ENCODE peak calls at places on chromosomes 11 and 22, in ten cellular contexts. N is fibroblast of lung, R is left ventricle myocardium inferior, O is aorta, T is GM12878, I is foreskin keratinocyte, M is heart left ventricle, U is cardiac muscle cell, V is MM.1S, K is adrenal gland. W is an unnamed sample.
A peak's percentile ranks its signal among the peaks of the same experiment; 100 is the strongest.

GRCh38 chr11:114296979-114297372 is 777 bp downstream of the NNMT start:
- DNase-seq in N (no peak), R (no peak), O (no peak), T (no peak), I (no peak), M (no peak), U (no peak), V (no peak), K (no peak), W (no peak)

GRCh38 chr11:43545610-43546009 is 134.9 kb upstream of the HSD17B12 start:
- DNase-seq in N (no peak), R (no peak), O (no peak), T (no peak), I (no peak), M (no peak), U (no peak), V (no peak), K (no peak), W (no peak)

GRCh38 chr11:83941050-83941449 is 654.9 kb upstream of the CCDC90B start:
- DNase-seq in N (no peak), R (no peak), O (no peak), T (no peak), I (no peak), M (no peak), U (no peak), V (no peak), K (no peak), W (no peak)

GRCh38 chr22:49719046-49719445 is 108.6 kb downstream of the BRD1 start:
- DNase-seq in N (no peak), R (no peak), O (no peak), T (no peak), I (no peak), M (no peak), U (no peak), V (no peak), K (no peak), W (no peak)

GRCh38 chr22:23053912-23054530 is 16.3 kb upstream of the GNAZ start:
- DNase-seq in N (no peak), R (no peak), O (no peak), T (no peak), I (no peak), M (no peak), U (no peak), V (no peak), K (no peak), W (peak; percentile 58)

GRCh38 chr11:9396752-9397151 is 12.3 kb downstream of the IPO7 start:
- DNase-seq in N (no peak), R (no peak), O (no peak), T (peak; percentile 60), I (no peak), M (no peak), U (no peak), V (no peak), K (no peak), W (no peak)

GRCh38 chr11:70601861-70602575 is 203.7 kb downstream of the CTTN start:
- DNase-seq in N (no peak), R (no peak), O (no peak), T (no peak), I (no peak), M (no peak), U (no peak), V (no peak), K (no peak), W (no peak)

GRCh38 chr11:93741094-93741881 is at the start of the genes C11orf54 and TAF1D:
- DNase-seq in N (peak; percentile 98), R (peak; percentile 97), O (peak; percentile 99), T (peak; percentile 93), I (peak; percentile 85), M (peak; percentile 98), U (peak; percentile 99), V (peak; percentile 99), K (peak; percentile 98), W (peak; percentile 99)

GRCh38 chr22:47155131-47155885 is 392.9 kb downstream of the TBC1D22A start:
- DNase-seq in N (no peak), R (no peak), O (no peak), T (no peak), I (no peak), M (no peak), U (no peak), V (no peak), K (no peak), W (no peak)

GRCh38 chr11:18745251-18745650 is 19.3 kb upstream of the IGSF22 start:
- DNase-seq in N (no peak), R (no peak), O (no peak), T (no peak), I (no peak), M (no peak), U (no peak), V (no peak), K (no peak), W (no peak)

DNA sequence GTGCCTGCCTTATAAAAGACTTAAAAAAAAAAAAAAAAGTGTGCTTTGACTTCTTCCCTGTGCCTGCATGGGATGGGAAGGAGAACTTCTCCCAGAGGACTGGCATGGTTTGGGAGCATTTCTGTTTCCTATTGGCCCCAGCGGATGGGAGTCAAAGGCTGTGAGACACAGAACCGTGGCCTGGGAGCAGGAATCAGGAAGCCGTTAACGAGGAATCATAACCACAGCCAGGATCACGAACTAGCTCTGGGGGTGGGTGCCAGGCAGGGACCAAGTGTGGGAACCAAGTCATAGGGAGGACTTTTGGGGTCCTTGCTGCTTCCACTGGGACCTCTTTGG is 526 bp downstream of the C1QTNF6 start:
- DNase-seq in N (no peak), R (no peak), O (no peak), T (no peak), I (peak; percentile 36), M (peak; percentile 45), U (peak; percentile 23), V (no peak), K (peak; percentile 55), W (no peak)
- H3K4me1 ChIP-seq in N (peaks cover 18% of the 10 kb centered on the region), R (peaks cover 49% of the 10 kb centered on the region), O (no peaks in the 10 kb centered on the region), T (no peaks in the 10 kb centered on the region), I (peaks cover 28% of the 10 kb centered on the region), M (peaks cover 35% of the 10 kb centered on the region), U (peaks cover 35% of the 10 kb centered on the region), V (peaks cover 8% of the 10 kb centered on the region), K (peaks cover 54% of the 10 kb centered on the region), W (peaks cover 46% of the 10 kb centered on the region)

GRCh38 chr11:47186076-47186936 is at the start of gene PACSIN3:
- DNase-seq in N (peak; percentile 28), R (peak; percentile 69), O (peak; percentile 67), T (no peak), I (no peak), M (peak; percentile 69), U (peak; percentile 73), V (peak; percentile 43), K (peak; percentile 58), W (peak; percentile 82)
- H3K4me1 ChIP-seq in N (peaks cover 19% of the 10 kb centered on the region), R (peaks cover 81% of the 10 kb centered on the region), O (no peaks in the 10 kb centered on the region), T (peaks cover 11% of the 10 kb centered on the region), I (peaks cover 9% of the 10 kb centered on the region), M (peaks cover 69% of the 10 kb centered on the region), U (peaks cover 30% of the 10 kb centered on the region), V (peaks cover 7% of the 10 kb centered on the region), K (peaks cover 47% of the 10 kb centered on the region), W (peaks cover 27% of the 10 kb centered on the region)

DNA sequence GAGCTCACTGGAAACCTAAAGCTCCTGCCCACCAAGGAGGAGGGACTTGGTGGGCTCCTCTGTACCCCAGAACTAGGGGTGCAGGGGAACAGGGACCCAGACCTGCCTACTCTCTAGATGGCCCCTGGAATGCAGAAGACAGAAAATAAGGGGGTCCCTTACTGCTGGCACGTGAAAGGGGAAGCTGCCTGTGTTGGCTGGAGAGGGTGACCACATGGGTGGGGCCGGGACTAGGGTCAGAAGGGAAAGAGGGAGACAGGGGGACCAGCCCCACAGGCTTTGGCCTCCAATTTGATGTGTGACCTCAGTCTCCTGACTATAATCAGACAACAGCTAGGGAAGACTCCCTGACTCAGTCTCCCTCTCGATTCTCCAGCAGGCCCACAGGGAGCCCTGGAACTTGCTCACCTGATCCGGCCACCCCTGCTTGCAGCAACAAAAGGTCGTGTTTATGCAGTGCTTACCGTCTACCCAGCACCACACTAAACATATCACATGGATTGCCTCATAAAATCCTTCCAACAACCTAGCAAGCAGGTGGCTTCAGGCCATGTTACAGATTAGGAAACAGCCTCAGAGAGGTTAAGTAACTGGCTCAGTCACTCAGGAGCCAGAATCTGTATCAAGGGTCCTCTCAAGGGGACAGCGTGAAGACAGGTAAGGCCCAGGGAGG is 10.2 kb downstream of the ARAP1 start:
- DNase-seq in N (no peak), R (no peak), O (no peak), T (no peak), I (no peak), M (peak; percentile 42), U (no peak), V (no peak), K (no peak), W (peak; percentile 76)
- H3K4me1 ChIP-seq in N (peaks cover 31% of the 10 kb centered on the region), R (peaks cover 41% of the 10 kb centered on the region), O (no peaks in the 10 kb centered on the region), T (peaks cover 89% of the 10 kb centered on the region), I (peaks cover 9% of the 10 kb centered on the region), M (peaks cover 30% of the 10 kb centered on the region), U (peaks cover 70% of the 10 kb centered on the region), V (no peaks in the 10 kb centered on the region), K (peaks cover 90% of the 10 kb centered on the region), W (peaks cover 82% of the 10 kb centered on the region)

GRCh38 chr11:119374632-119375394 is 6.7 kb downstream of the USP2 start:
- DNase-seq in N (no peak), R (no peak), O (no peak), T (no peak), I (no peak), M (peak; percentile 66), U (no peak), V (no peak), K (peak; percentile 68), W (no peak)
- H3K4me1 ChIP-seq in N (peaks cover 32% of the 10 kb centered on the region), R (peaks cover 84% of the 10 kb centered on the region), O (peaks cover 2% of the 10 kb centered on the region), T (no peaks in the 10 kb centered on the region), I (peaks cover 13% of the 10 kb centered on the region), M (peaks cover 78% of the 10 kb centered on the region), U (peaks cover 83% of the 10 kb centered on the region), V (peaks cover 28% of the 10 kb centered on the region), K (peaks cover 52% of the 10 kb centered on the region), W (peaks cover 28% of the 10 kb centered on the region)

DNA sequence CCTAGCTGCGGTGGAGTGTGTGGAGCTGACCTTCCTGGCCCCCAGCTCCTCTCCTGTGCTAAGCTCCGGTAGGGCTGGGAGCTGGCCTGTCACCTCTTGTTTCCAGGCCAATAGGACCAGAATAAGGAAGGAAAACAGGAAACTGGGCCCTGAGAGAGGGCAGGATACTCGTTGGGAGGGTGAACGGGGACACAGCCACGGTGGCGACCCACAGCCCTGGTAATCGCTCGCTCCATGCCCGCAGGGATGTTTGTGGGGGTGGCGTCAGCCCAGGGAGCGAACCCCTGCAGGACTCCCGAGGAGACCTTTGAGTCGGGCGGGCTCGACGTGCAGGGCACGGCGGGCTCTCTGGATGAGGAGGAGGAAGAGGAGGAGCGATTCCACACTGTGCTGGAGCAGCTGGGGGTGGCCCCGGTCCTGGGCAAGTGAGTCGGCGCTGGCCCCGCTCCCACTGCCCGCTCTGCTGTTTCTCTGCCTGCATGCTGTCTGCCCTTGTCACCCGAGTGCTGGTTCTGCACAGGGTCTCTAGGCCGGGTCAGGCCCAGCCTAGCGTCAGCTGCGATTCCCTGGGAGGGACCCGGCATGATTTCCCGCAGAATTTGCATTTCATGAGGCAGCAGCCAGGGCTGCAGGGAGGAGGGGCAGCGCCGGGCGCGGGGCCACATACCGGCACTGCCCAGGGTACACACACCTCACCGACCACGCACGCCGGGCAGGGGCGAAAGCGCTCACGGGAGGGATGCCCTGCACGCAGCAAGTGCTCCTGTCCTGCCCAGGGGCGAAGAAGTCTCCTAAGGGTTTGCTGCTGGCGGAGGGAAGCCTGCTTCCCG is 1.6 kb downstream of the CRACR2B start:
- DNase-seq in N (no peak), R (peak; percentile 56), O (peak; percentile 78), T (no peak), I (no peak), M (peak; percentile 68), U (no peak), V (no peak), K (peak; percentile 62), W (peak; percentile 90)
- H3K4me1 ChIP-seq in N (peaks cover 30% of the 10 kb centered on the region), R (peaks cover 89% of the 10 kb centered on the region), O (no peaks in the 10 kb centered on the region), T (peaks cover 42% of the 10 kb centered on the region), I (peaks cover 6% of the 10 kb centered on the region), M (peaks cover 79% of the 10 kb centered on the region), U (peaks cover 34% of the 10 kb centered on the region), V (peaks cover 25% of the 10 kb centered on the region), K (peaks cover 73% of the 10 kb centered on the region), W (peaks cover 97% of the 10 kb centered on the region)